ENCODE peak calls at places on chromosomes 4 and X, in nine cellular contexts. P is neural crest cell; L is BE2C; W is EH; Z is foreskin fibroblast; F is activated naive CD4-positive, alpha-beta T cell treated with Interleukin-2 at 50 U/mL for 16 hours; I is stimulated activated CD8-positive, alpha-beta memory T cell treated with anti-CD3 and anti-CD28 coated beads, Interleukin-2, amount 100 ng/mL, for 48 hours; K is neuronal stem cell; N is brain microvascular endothelial cell. X is an unnamed sample.

GRCh38 chrX:151082077-151082948 is 94.1 kb upstream of the GPR50 start:
- DNase-seq in P (peak; percentile 69), W (peak; percentile 55), K (peak; percentile 55), I (peak; percentile 35), F (peak; percentile 60), Z (peak; percentile 35), N (peak; percentile 47), L (peak; percentile 64), X (peak; percentile 15)

GRCh38 chr4:80081566-80081965 is 8.5 kb upstream of the ANTXR2 start:
- DNase-seq in W (no peak), N (no peak), K (no peak), I (no peak), F (no peak), P (no peak), L (no peak), Z (no peak), X (no peak)

GRCh38 chr4:152197211-152197610 is 338.7 kb downstream of the FBXW7 start:
- DNase-seq in I (no peak), W (no peak), Z (no peak), P (no peak), L (no peak), N (no peak), K (no peak), F (no peak), X (no peak)

GRCh38 chr4:99564921-99565320 is 1.1 kb upstream of the TRMT10A start:
- DNase-seq in P (no peak), K (no peak), N (no peak), W (no peak), F (no peak), I (no peak), L (no peak), Z (no peak), X (no peak)

GRCh38 chr4:99585521-99585920 is 10.9 kb downstream of the MTTP start:
- DNase-seq in W (no peak), I (no peak), Z (no peak), K (no peak), F (no peak), L (no peak), P (no peak), N (no peak), X (no peak)

GRCh38 chrX:64204701-64205440 is 637 bp downstream of the AMER1 start:
- DNase-seq in L (peak; percentile 45), P (peak; percentile 6), I (no peak), N (no peak), K (no peak), Z (peak; percentile 44), F (peak; percentile 4), W (peak; percentile 31), X (no peak)

GRCh38 chrX:123961268-123962005 is at the start of gene STAG2:
- DNase-seq in L (peak; percentile 83), F (peak; percentile 55), W (peak; percentile 90), P (peak; percentile 54), Z (peak; percentile 80), K (peak; percentile 71), I (peak; percentile 45), N (peak; percentile 74), X (peak; percentile 60)

GRCh38 chr4:146059865-146060264 is 115.7 kb upstream of the LSM6 start:
- DNase-seq in F (no peak), Z (no peak), L (no peak), N (no peak), P (no peak), K (no peak), I (no peak), W (no peak), X (no peak)

X was measured in GM04504.